ENCODE peak calls at places on chromosomes 11 and 22, in four cellular contexts. Q is IMR-90, A is H1, Y is mesenchymal stem cell. E is an unnamed sample.

GRCh38 chr11:125190549-125190948 is 26.0 kb downstream of the PKNOX2 start:
- DNase-seq in Q (no peak), A (no peak), Y (no peak), E (no peak)

GRCh38 chr11:68843703-68844312 is 2.1 kb upstream of the CPT1A start:
- DNase-seq in Q (no peak), A (peak; percentile 85), Y (peak; percentile 47), E (peak; percentile 69)

GRCh38 chr11:422249-422656 is 7.5 kb upstream of the SIGIRR start:
- DNase-seq in Q (no peak), A (peak; percentile 28), Y (no peak), E (peak; percentile 74)

GRCh38 chr22:24146791-24147353 is 34.4 kb upstream of the SUSD2 start:
- DNase-seq in Q (peak; percentile 92), A (peak; percentile 56), Y (peak; percentile 94), E (peak; percentile 59)

GRCh38 chr22:45454260-45454659 is 40.8 kb downstream of the RIBC2 start:
- DNase-seq in Q (peak; percentile 49), A (no peak), Y (no peak), E (no peak)

GRCh38 chr22:40819741-40820140 is 595 bp upstream of the SLC25A17 start:
- DNase-seq in Q (peak; percentile 42), A (no peak), Y (peak; percentile 64), E (peak; percentile 19)

GRCh38 chr11:5591613-5592012 is 4.8 kb upstream of the TRIM6 start:
- DNase-seq in Q (no peak), A (no peak), Y (no peak), E (peak; percentile 83)

GRCh38 chr22:45344339-45344738 is 34.6 kb downstream of the FAM118A start:
- DNase-seq in Q (no peak), A (no peak), Y (peak; percentile 28), E (no peak)

GRCh38 chr11:132620423-132620822 is 911.9 kb downstream of the OPCML start:
- DNase-seq in Q (no peak), A (no peak), Y (no peak), E (no peak)

GRCh38 chr11:16839821-16840220 is 101.4 kb downstream of the C11orf58 start:
- DNase-seq in Q (no peak), A (no peak), Y (no peak), E (no peak)

GRCh38 chr22:37117092-37117491 is 7.6 kb upstream of the TMPRSS6 start:
- DNase-seq in Q (no peak), A (no peak), Y (no peak), E (peak; percentile 18)

GRCh38 chr22:21972293-21972779 is 10.3 kb downstream of the TOP3B start:
- DNase-seq in Q (peak; percentile 23), A (peak; percentile 91), Y (peak; percentile 34), E (peak; percentile 41)

GRCh38 chr11:64519541-64519940 is 71.5 kb upstream of the SLC22A12 start:
- DNase-seq in Q (no peak), A (no peak), Y (no peak), E (no peak)

GRCh38 chr22:44930711-44931035 is 79.1 kb downstream of the PHF21B start:
- DNase-seq in Q (no peak), A (no peak), Y (no peak), E (no peak)

GRCh38 chr11:111835665-111836064 is 35.7 kb downstream of the ALG9 start:
- DNase-seq in Q (no peak), A (no peak), Y (no peak), E (no peak)

GRCh38 chr11:111836766-111837165 is 34.6 kb downstream of the ALG9 start:
- DNase-seq in Q (peak; percentile 52), A (no peak), Y (peak; percentile 32), E (no peak)

GRCh38 chr11:111836162-111836561 is 35.2 kb downstream of the ALG9 start:
- DNase-seq in Q (no peak), A (no peak), Y (no peak), E (no peak)

GRCh38 chr11:111834432-111835163 is 36.8 kb downstream of the ALG9 start:
- DNase-seq in Q (no peak), A (no peak), Y (no peak), E (no peak)

DNA sequence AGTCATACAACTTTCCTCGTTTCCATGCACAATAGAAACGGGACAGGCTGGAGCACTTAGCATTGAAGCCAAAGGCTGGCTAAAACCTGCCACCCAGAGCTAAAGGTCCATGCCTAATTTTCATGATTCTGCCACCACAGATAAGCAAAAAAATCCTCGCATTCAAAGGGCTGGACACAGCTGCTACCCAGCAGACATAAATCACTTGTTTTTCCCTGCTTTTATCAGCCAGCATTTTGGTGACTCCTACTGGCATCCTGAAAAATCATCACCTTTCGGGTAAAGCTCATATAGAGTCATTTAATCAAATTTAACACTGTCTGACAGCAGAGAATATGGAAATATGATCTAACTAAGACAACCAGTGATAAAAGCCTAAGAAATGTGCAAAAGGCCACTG is 37.9 kb downstream of the ALG9 start:
- DNase-seq in Q (no peak), A (no peak), Y (no peak), E (peak; percentile 12)
- H3K4me1 ChIP-seq in Q (peaks cover 4% of the 10 kb centered on the region), A (no peaks in the 10 kb centered on the region), Y (peaks cover 4% of the 10 kb centered on the region), E (no peaks in the 10 kb centered on the region)

DNA sequence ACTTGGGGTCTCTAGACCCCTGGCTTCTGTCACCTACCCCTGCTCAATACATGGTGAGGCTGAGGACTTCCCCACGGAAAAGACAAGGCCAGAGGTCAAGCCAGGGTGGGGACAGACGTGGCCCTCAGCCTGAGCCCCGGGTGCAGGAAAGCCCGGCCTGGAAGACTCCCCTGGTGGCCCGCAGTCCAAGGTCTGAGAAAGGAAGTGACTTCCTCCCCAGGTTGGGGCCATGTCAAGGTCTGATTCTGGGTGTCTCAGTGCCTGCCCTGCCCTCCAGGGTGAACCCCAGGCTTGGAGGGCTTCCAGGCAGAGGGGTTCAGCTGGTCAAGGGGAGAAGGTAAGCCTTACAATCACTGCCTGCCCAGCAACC is 3.9 kb downstream of the CTSD start:
- DNase-seq in Q (no peak), A (no peak), Y (no peak), E (no peak)
- H3K4me3 ChIP-seq in Q (no peak overlapping the region), A (no peak overlapping the region), Y (no peak overlapping the region), E (no peak overlapping the region)

DNA sequence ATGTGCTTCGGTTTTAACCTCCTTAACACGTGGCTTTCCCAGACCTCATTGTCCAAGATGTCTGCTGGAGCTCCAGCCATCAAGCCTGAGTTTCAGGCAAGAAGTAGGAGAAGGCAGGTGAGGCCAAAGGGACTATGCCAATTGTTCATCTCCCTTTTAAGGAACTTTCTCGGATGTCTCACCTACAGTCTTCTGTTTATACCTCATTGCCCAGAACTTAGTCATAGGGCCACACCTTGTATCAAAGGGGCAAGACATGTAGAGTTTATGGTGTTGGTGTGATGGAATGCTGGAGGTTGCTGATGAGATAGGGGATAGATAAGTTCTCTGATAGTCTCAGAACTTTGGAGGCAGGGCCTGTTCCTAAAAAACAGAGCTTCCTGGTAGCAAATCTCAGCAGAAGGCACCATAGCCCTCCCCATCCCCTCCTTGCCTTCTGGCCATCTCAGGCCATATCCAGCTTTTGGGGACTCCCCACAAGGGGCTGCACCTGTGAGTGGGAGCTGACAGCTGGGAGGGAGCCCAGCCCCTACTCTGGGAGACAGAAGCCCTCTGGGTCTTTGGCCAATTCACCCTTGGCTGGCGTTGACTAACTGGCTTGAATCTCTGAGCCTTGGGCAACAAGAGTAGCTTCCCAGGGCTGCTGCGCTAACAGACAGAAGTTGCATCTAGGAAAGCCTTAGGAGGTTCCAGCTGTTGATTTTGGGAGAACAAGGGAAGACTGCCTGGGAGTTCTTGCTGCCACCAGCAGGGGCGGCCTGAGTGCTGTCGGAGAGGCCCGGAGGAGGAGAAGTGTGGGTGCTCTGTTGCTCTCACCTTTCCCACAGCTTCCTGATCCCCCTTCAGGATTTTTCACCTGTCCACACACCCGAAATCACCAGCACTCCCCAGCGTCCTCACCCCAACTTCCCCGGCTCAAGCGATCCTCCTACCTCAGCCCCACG is 149.8 kb upstream of the THY1 start:
- DNase-seq in Q (no peak), A (no peak), Y (no peak), E (peak; percentile 28)
- H4K8ac ChIP-seq in Q (no peak overlapping the region), A (no peak overlapping the region), Y (no peak overlapping the region), E (no peak overlapping the region)

GRCh38 chr22:42926768-42927167 is 69.7 kb upstream of the ARFGAP3 start:
- DNase-seq in Q (no peak), A (no peak), Y (no peak), E (no peak)
- H3K4me1 ChIP-seq in Q (peaks cover 25% of the 10 kb centered on the region), A (peaks cover 5% of the 10 kb centered on the region), Y (peaks cover 21% of the 10 kb centered on the region), E (peaks cover 18% of the 10 kb centered on the region)

DNA sequence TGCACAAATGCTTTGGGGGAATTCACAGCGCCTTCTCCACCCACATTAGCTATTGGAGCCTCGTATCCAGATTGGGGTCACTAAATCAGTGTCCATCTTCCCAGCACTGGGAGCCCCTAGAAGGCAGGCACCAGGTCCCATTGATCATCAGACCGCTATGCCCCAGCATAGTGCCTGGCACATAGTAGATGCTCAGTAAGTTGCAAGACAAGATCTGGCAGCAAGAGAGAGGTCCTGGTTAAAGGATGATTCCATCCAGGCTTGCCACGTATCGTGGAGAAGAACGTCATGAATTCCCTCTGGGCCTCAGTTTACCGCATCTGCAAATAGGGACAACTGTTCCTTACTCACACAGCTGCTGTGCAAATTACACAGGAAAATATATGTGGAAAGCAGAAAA is 1.7 kb downstream of the TMEM184B start:
- DNase-seq in Q (no peak), A (no peak), Y (no peak), E (no peak)
- H3K4me3 ChIP-seq in Q (no peak overlapping the region), A (peak overlapping the region; percentile 95), Y (no peak overlapping the region), E (no peak overlapping the region)

GRCh38 chr22:30186048-30186447 is 60.5 kb downstream of the LIF start:
- DNase-seq in Q (no peak), A (no peak), Y (no peak), E (no peak)
- H4K8ac ChIP-seq in Q (no peak overlapping the region), A (no peak overlapping the region), Y (no peak overlapping the region), E (no peak overlapping the region)

GRCh38 chr11:96257036-96257435 is 86.0 kb downstream of the MAML2 start:
- DNase-seq in Q (no peak), A (no peak), Y (no peak), E (no peak)

GRCh38 chr11:96256604-96257003 is 86.4 kb downstream of the MAML2 start:
- DNase-seq in Q (no peak), A (no peak), Y (peak; percentile 63), E (peak; percentile 51)

GRCh38 chr11:96259053-96259837 is 83.8 kb downstream of the MAML2 start:
- DNase-seq in Q (peak; percentile 86), A (no peak), Y (peak; percentile 79), E (peak; percentile 91)

GRCh38 chr11:96260067-96260511 is 82.9 kb downstream of the MAML2 start:
- DNase-seq in Q (no peak), A (no peak), Y (no peak), E (peak; percentile 41)

GRCh38 chr11:96257972-96258951 is 84.7 kb downstream of the MAML2 start:
- DNase-seq in Q (peak; percentile 58), A (no peak), Y (peak; percentile 62), E (no peak)
- H3K4me1 ChIP-seq in Q (peaks cover 24% of the 10 kb centered on the region), A (no peaks in the 10 kb centered on the region), Y (peaks cover 3% of the 10 kb centered on the region), E (peaks cover 17% of the 10 kb centered on the region)

GRCh38 chr11:119057000-119057769 is at the start of gene HYOU1:
- DNase-seq in Q (peak; percentile 93), A (peak; percentile 97), Y (peak; percentile 97), E (peak; percentile 95)
- H3K4me3 ChIP-seq in Q (peak within 1 kb of the TSS; percentile 90), A (peak within 1 kb of the TSS; percentile 98), Y (peak within 1 kb of the TSS; percentile 91), E (peak within 1 kb of the TSS; percentile 82)